ENCODE peak calls at places on chromosomes 5 and 9, in four cellular contexts. F, Y, P and I are unnamed samples.
A peak's percentile ranks its signal among the peaks of the same experiment; 100 is the strongest.

GRCh38 chr5:139711852-139712171 is 63.7 kb downstream of the CXXC5 start:
- DNase-seq in F (no peak), Y (no peak), P (no peak), I (no peak)

GRCh38 chr9:114047717-114048116 is 30.4 kb downstream of the AMBP start:
- DNase-seq in Y (no peak), P (no peak), F (no peak), I (no peak)

GRCh38 chr5:41670854-41671791 is 160.7 kb upstream of the PLCXD3 start:
- DNase-seq in Y (no peak), P (no peak), F (no peak), I (no peak)

GRCh38 chr9:19441730-19442129 is 32.9 kb downstream of the ACER2 start:
- DNase-seq in F (no peak), Y (no peak), P (no peak), I (peak; percentile 48)

GRCh38 chr5:39185761-39186160 is 33.6 kb downstream of the FYB1 start:
- DNase-seq in Y (no peak), F (no peak), P (no peak), I (no peak)

GRCh38 chr9:21160178-21160577 is 6.3 kb downstream of the IFNA21 start:
- DNase-seq in Y (peak; percentile 24), P (no peak), F (no peak), I (peak; percentile 43)

GRCh38 chr5:61402970-61403369 is 70.9 kb downstream of the ZSWIM6 start:
- DNase-seq in F (no peak), Y (no peak), P (no peak), I (no peak)

GRCh38 chr9:684055-684949 is 157.2 kb upstream of the DMRT1 start:
- DNase-seq in Y (no peak), F (peak; percentile 54), P (no peak), I (no peak)

GRCh38 chr5:102540251-102540812 is 41.5 kb upstream of the SLCO6A1 start:
- DNase-seq in P (no peak), Y (no peak), F (no peak), I (no peak)

GRCh38 chr5:109016300-109016699 is 268.6 kb downstream of the FER start:
- DNase-seq in P (no peak), F (no peak), Y (no peak), I (no peak)

GRCh38 chr5:78895616-78896015 is 89.5 kb downstream of the ARSB start:
- DNase-seq in P (no peak), F (no peak), Y (no peak), I (no peak)

GRCh38 chr5:96017951-96018350 is 56.3 kb upstream of the ELL2 start:
- DNase-seq in Y (no peak), P (no peak), F (no peak), I (no peak)

GRCh38 chr9:137383453-137384115 is 39.4 kb downstream of the EXD3 start:
- DNase-seq in P (no peak), F (no peak), Y (no peak), I (no peak)

DNA sequence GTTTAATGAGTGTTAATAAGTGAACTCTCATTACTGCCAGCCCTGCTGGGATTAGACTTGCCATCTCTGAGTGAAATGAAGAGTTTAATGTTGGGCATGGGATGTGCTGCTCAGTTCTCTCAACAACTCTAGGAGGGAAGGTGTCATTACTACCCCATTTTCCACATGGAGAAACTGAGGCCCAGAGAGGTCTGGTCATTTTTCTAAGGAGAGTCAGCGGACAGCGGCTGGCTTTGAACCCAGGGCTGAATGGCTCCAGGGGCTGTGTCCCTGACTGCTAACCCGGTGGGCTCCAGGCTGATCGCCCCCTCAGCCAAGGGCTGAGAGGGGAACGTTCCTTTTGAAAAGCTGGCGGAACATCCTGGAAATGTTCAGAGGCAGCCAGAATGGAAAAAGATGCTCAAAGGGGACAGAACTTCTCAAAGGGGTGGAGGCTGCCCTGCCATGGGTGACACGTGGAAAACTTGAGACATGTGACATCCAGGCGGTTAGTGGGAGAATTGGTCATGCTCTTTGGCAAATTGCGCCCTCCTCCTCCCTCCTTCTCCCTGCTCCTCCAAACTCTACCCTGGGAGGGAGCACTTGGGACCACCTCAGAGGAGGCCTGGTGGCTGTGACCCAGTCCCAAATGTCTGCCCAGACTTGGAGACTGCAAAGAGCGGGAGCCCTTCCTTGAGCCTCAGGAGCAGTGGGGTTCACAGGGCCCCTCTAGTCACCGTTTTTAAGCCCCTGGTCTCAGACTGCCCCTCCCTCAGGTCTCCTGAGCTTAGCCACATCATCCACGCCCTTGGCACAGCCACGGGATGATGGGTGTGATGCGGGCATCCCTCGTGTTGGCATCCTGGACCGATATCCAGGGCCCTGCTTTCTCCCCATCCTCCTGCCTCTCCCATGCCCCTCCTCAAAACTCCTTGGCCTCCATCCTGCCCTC is 28.7 kb downstream of the DNM1 start:
- DNase-seq in F (no peak), P (no peak), Y (no peak), I (no peak)
- H3K36me3 ChIP-seq in F (peaks cover 9% of the 10 kb centered on the region), P (no peaks in the 10 kb centered on the region), Y (no peaks in the 10 kb centered on the region), I (no peaks in the 10 kb centered on the region)

GRCh38 chr9:92059045-92059444 is 56.2 kb downstream of the SPTLC1 start:
- DNase-seq in F (peak; percentile 45), P (no peak), Y (no peak), I (no peak)
- H3K36me3 ChIP-seq in F (peaks cover 65% of the 10 kb centered on the region), P (peaks cover 19% of the 10 kb centered on the region), Y (peaks cover 20% of the 10 kb centered on the region), I (peaks cover 9% of the 10 kb centered on the region)

GRCh38 chr9:6564370-6564769 is 81.2 kb downstream of the GLDC start:
- DNase-seq in P (no peak), F (no peak), Y (no peak), I (no peak)
- H3K36me3 ChIP-seq in P (no peaks in the 10 kb centered on the region), F (peaks cover 88% of the 10 kb centered on the region), Y (no peaks in the 10 kb centered on the region), I (peaks cover 8% of the 10 kb centered on the region)

DNA sequence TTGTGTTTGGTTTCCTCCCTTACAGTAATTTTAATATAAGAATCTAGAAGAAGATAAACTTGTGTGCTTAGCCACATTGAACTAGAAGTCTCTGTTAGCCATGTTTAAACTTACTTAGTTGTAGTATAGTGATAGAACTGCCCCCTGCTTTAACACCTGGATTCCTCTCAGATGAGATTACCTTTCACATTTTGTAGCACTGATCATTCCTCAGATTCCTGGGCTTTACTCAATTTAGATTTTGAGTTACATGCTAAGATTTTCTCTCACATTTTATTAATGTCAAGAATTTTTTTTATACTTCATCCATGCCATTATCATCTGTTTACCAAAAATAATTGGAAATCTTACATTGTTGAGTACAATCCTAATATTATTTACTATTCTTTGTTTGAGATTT is 70.5 kb downstream of the GPBP1 start:
- DNase-seq in P (no peak), Y (no peak), F (no peak), I (no peak)
- H3K36me3 ChIP-seq in P (peaks cover 9% of the 10 kb centered on the region), Y (peaks cover 17% of the 10 kb centered on the region), F (peaks cover 88% of the 10 kb centered on the region), I (peaks cover 2% of the 10 kb centered on the region)

DNA sequence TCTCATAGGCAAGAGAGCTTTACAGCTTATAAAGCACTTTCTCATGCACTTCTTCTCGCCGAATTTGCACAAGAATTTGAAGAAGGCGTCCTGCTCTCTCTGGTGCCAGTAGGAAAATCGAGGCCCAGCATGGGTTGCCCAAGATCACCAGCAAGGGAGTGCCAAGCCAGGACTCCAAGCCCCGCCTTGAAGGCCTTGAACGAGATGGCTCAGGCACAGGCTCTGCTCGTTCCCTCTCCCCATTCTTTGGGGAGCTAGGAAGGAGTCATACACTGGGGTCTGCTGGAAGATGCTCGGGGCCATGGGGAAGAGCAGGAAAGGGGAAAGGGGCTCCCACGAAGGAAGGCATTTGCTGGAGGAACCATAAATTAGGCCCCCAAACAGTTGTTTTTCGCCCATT is 46.7 kb downstream of the PAX5 start:
- DNase-seq in Y (no peak), F (no peak), P (no peak), I (no peak)
- H3K36me3 ChIP-seq in Y (no peaks in the 10 kb centered on the region), F (peaks cover 52% of the 10 kb centered on the region), P (no peaks in the 10 kb centered on the region), I (peaks cover 31% of the 10 kb centered on the region)

GRCh38 chr5:14695152-14695551 is 30.6 kb downstream of the OTULIN start:
- DNase-seq in Y (no peak), P (no peak), F (no peak), I (no peak)

GRCh38 chr5:14698495-14698894 is 34.0 kb downstream of the OTULIN start:
- DNase-seq in P (no peak), Y (no peak), F (no peak), I (no peak)

GRCh38 chr5:14696851-14697250 is 32.3 kb downstream of the OTULIN start:
- DNase-seq in Y (no peak), P (no peak), F (no peak), I (no peak)

GRCh38 chr5:14693070-14693469 is 28.6 kb downstream of the OTULIN start:
- DNase-seq in P (no peak), Y (no peak), F (no peak), I (no peak)

GRCh38 chr5:14696057-14696456 is 31.5 kb downstream of the OTULIN start:
- DNase-seq in P (no peak), F (no peak), Y (no peak), I (no peak)
- H3K36me3 ChIP-seq in P (peaks cover 24% of the 10 kb centered on the region), F (peaks cover 97% of the 10 kb centered on the region), Y (peaks cover 28% of the 10 kb centered on the region), I (peaks cover 60% of the 10 kb centered on the region)

GRCh38 chr9:131583836-131584555 is 38.7 kb downstream of the PRRT1B start:
- DNase-seq in Y (no peak), F (no peak), P (no peak), I (no peak)

GRCh38 chr9:131587331-131587730 is 42.0 kb downstream of the PRRT1B start:
- DNase-seq in P (no peak), F (no peak), Y (no peak), I (no peak)

GRCh38 chr9:131584858-131585257 is 39.5 kb downstream of the PRRT1B start:
- DNase-seq in Y (no peak), F (no peak), P (no peak), I (no peak)

GRCh38 chr9:131583342-131583645 is 38.0 kb downstream of the PRRT1B start:
- DNase-seq in Y (no peak), F (no peak), P (no peak), I (no peak)

DNA sequence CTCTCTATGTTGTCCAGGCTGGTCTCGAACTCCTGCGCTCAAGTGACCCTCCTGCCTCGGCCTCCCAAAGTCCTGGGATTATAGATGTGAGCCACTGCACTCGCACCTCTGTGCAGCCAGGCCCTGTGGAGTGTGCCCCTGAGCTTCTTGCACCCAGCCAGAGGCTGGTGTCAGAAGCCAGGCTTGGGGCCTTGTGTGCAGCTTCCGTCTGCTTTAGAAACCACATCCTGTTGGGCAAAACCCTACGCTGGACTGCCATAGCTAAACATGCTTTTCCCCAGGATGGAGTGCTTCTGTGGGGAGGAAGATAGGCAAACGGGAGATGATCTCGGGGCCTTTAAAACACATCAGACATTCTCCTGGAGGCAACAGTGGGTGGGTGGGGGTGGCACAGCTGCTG is 40.1 kb downstream of the PRRT1B start:
- DNase-seq in F (no peak), P (peak; percentile 40), Y (peak; percentile 45), I (no peak)
- H3K36me3 ChIP-seq in F (peaks cover 72% of the 10 kb centered on the region), P (peaks cover under 1% of the 10 kb centered on the region), Y (peaks cover 32% of the 10 kb centered on the region), I (peaks cover 19% of the 10 kb centered on the region)

DNA sequence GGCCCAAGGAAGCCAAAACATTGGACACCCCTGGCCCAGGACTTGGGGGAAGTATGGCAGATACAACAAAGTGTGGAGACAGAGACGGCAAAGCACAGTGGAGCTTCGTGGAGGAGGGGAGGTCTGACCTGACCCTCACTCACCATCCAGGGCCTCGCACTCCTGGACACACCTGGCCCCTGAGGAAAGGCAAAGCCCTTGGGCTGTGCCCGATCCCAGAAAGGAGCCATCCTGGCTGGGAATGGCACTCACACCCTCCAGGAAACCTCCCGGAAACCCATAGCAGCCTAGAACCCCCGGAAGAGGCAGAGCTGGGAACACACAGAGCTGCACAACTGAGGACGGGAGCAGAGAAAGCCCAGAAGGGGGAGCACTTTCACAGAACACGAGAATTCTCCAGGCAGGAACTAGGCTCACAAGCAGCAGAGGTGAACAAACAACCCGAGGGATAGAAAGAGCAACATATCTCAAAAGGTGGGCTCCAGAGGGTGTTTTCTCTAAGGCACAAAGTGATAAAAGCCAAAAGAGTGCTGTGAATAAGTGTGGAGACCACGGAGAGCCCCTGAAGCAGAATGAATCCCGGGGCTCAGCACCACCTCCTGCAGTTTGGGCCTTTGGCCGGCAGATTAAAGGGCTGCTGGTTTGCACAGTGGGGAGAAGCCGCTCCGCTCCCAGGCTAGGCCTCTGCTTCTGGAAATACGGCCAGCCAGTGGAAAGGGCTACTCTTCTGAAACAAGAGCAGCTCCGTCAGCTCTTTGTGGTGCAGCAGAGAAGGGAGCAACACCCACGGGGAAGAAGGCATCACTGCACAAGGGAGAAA is 108.2 kb downstream of the UBE2R2 start:
- DNase-seq in Y (no peak), P (no peak), F (peak; percentile 58), I (no peak)
- H3K36me3 ChIP-seq in Y (peaks cover 44% of the 10 kb centered on the region), P (peaks cover 49% of the 10 kb centered on the region), F (peaks cover 95% of the 10 kb centered on the region), I (peaks cover 61% of the 10 kb centered on the region)

GRCh38 chr5:14579246-14579645 is 2.3 kb upstream of the OTULINL start:
- DNase-seq in F (no peak), Y (no peak), P (no peak), I (no peak)
- H3K36me3 ChIP-seq in F (no peaks in the 10 kb centered on the region), Y (no peaks in the 10 kb centered on the region), P (no peaks in the 10 kb centered on the region), I (no peaks in the 10 kb centered on the region)